ENCODE peak calls at places on chromosome 22, in eight cellular contexts. Q, X, Z, E, H, Y, V and T are unnamed samples.

GRCh38 chr22:44729391-44730012 is 22.9 kb upstream of the ARHGAP8 start:
- DNase-seq in Q (no peak), X (no peak), Z (no peak), E (no peak), H (no peak), Y (peak), V (no peak), T (no peak)

GRCh38 chr22:35480143-35480542 is 60.5 kb upstream of the RASD2 start:
- DNase-seq in Q (no peak), X (no peak), Z (peak), E (no peak), H (no peak), Y (peak), V (no peak), T (peak)

GRCh38 chr22:48703265-48703941 is 1124.3 kb downstream of the BRD1 start:
- DNase-seq in Q (no peak), X (no peak), Z (no peak), E (no peak), H (no peak), Y (no peak), V (no peak), T (peak)

GRCh38 chr22:45096256-45096907 is 67.3 kb upstream of the NUP50 start:
- DNase-seq in Q (no peak), X (no peak), Z (peak), E (peak), H (peak), Y (peak), V (no peak), T (peak)

GRCh38 chr22:43526951-43527350 is 115.1 kb downstream of the MPPED1 start:
- DNase-seq in Q (no peak), X (no peak), Z (no peak), E (no peak), H (no peak), Y (no peak), V (no peak), T (no peak)

GRCh38 chr22:32544953-32545558 is 70.4 kb downstream of the FBXO7 start:
- DNase-seq in Q (no peak), X (no peak), Z (no peak), E (no peak), H (no peak), Y (peak), V (no peak), T (no peak)

GRCh38 chr22:17913705-17914282 is 110.6 kb downstream of the MICAL3 start:
- DNase-seq in Q (no peak), X (no peak), Z (no peak), E (no peak), H (no peak), Y (no peak), V (no peak), T (no peak)

GRCh38 chr22:43136255-43136654 is 6.9 kb downstream of the MCAT start:
- DNase-seq in Q (no peak), X (peak), Z (peak), E (no peak), H (peak), Y (no peak), V (no peak), T (no peak)

GRCh38 chr22:48098936-48099245 is 1336.4 kb downstream of the TBC1D22A start:
- DNase-seq in Q (no peak), X (no peak), Z (no peak), E (no peak), H (no peak), Y (no peak), V (no peak), T (no peak)

GRCh38 chr22:33047744-33048143 is 10.4 kb downstream of the SYN3 start:
- DNase-seq in Q (no peak), X (no peak), Z (no peak), E (no peak), H (no peak), Y (no peak), V (no peak), T (no peak)

GRCh38 chr22:31102441-31103081 is 4.8 kb downstream of the SELENOM start:
- DNase-seq in Q (peak), X (no peak), Z (no peak), E (no peak), H (peak), Y (peak), V (peak), T (no peak)

GRCh38 chr22:23516304-23516703 is 63.8 kb downstream of the IGLL1 start:
- DNase-seq in Q (no peak), X (no peak), Z (no peak), E (no peak), H (no peak), Y (no peak), V (no peak), T (no peak)

GRCh38 chr22:37604875-37605274 is 3.8 kb upstream of the GGA1 start:
- DNase-seq in Q (no peak), X (peak), Z (peak), E (no peak), H (no peak), Y (no peak), V (no peak), T (no peak)

GRCh38 chr22:50019316-50019715 is 6.8 kb upstream of the IL17REL start:
- DNase-seq in Q (no peak), X (no peak), Z (no peak), E (no peak), H (no peak), Y (no peak), V (no peak), T (no peak)

GRCh38 chr22:43828711-43829447 is 16.8 kb upstream of the EFCAB6 start:
- DNase-seq in Q (no peak), X (no peak), Z (no peak), E (no peak), H (no peak), Y (peak), V (peak), T (no peak)

GRCh38 chr22:35870517-35871275 is 153.0 kb downstream of the APOL5 start:
- DNase-seq in Q (no peak), X (no peak), Z (no peak), E (no peak), H (no peak), Y (no peak), V (no peak), T (no peak)

GRCh38 chr22:43152355-43153071 is 1.2 kb downstream of the TSPO start:
- DNase-seq in Q (no peak), X (peak), Z (peak), E (peak), H (peak), Y (peak), V (no peak), T (no peak)

GRCh38 chr22:19886605-19887250 is 32.1 kb upstream of the GNB1L start:
- DNase-seq in Q (no peak), X (no peak), Z (peak), E (no peak), H (peak), Y (peak), V (no peak), T (no peak)

GRCh38 chr22:29820941-29821789 is 16.9 kb downstream of the ASCC2 start:
- DNase-seq in Q (peak), X (no peak), Z (peak), E (no peak), H (peak), Y (peak), V (no peak), T (peak)

GRCh38 chr22:19749876-19750275 is 10.7 kb upstream of the TBX1 start:
- DNase-seq in Q (no peak), X (no peak), Z (no peak), E (no peak), H (no peak), Y (no peak), V (no peak), T (no peak)

GRCh38 chr22:29831958-29832357 is 6.1 kb downstream of the ASCC2 start:
- DNase-seq in Q (no peak), X (no peak), Z (no peak), E (no peak), H (no peak), Y (no peak), V (no peak), T (no peak)

GRCh38 chr22:19060356-19061009 is 61.7 kb downstream of the DGCR2 start:
- DNase-seq in Q (no peak), X (no peak), Z (no peak), E (no peak), H (peak), Y (peak), V (no peak), T (no peak)

GRCh38 chr22:26722159-26722558 is 64.8 kb downstream of the MIAT start:
- DNase-seq in Q (no peak), X (no peak), Z (no peak), E (no peak), H (peak), Y (peak), V (no peak), T (no peak)

GRCh38 chr22:37419370-37419915 is 7.8 kb downstream of the ELFN2 start:
- DNase-seq in Q (no peak), X (no peak), Z (no peak), E (no peak), H (no peak), Y (no peak), V (no peak), T (no peak)

GRCh38 chr22:20509344-20510047 is 2.1 kb downstream of the MED15 start:
- DNase-seq in Q (peak), X (peak), Z (peak), E (no peak), H (peak), Y (peak), V (peak), T (no peak)

GRCh38 chr22:20657963-20658362 is 116.0 kb upstream of the SERPIND1 start:
- DNase-seq in Q (no peak), X (no peak), Z (no peak), E (no peak), H (no peak), Y (no peak), V (peak), T (no peak)

GRCh38 chr22:28398355-28398754 is 281.3 kb downstream of the TTC28 start:
- DNase-seq in Q (no peak), X (no peak), Z (no peak), E (no peak), H (no peak), Y (no peak), V (no peak), T (no peak)